ENCODE peak calls at places on chromosome 20, in four cellular contexts. K is left lung, D is pancreas, R is PC-3. E is an unnamed sample. For H3K36me3, the result is how much of the 10 kb centered on the place peaks cover.

GRCh38 chr20:435558-435957 is 26.8 kb downstream of the TBC1D20 start:
- DNase-seq in K (no peak), R (no peak), D (no peak), E (no peak)

GRCh38 chr20:1323830-1324597 is 4.9 kb downstream of the SDCBP2 start:
- DNase-seq in R (no peak), K (no peak), D (peak), E (no peak)

GRCh38 chr20:43536041-43536816 is 22.6 kb upstream of the SGK2 start:
- DNase-seq in D (no peak), R (no peak), K (no peak), E (peak)

GRCh38 chr20:24672886-24673677 is 203.7 kb downstream of the SYNDIG1 start:
- DNase-seq in R (peak), K (no peak), D (no peak), E (peak)

GRCh38 chr20:62795023-62795761 is 1.1 kb upstream of the MRGBP start:
- DNase-seq in K (peak), R (peak), D (peak), E (peak)

GRCh38 chr20:38751360-38751976 is 3.2 kb downstream of the ACTR5 start:
- DNase-seq in R (peak), K (no peak), D (no peak), E (no peak)

GRCh38 chr20:19692685-19693119 is 65.4 kb upstream of the RIN2 start:
- DNase-seq in D (peak), K (peak), R (peak), E (peak)

GRCh38 chr20:31764641-31765305 is 25.7 kb downstream of the TPX2 start:
- DNase-seq in D (no peak), K (no peak), R (no peak), E (no peak)

GRCh38 chr20:4813076-4813838 is 91.5 kb downstream of the PRND start:
- DNase-seq in R (no peak), D (no peak), K (peak), E (no peak)

GRCh38 chr20:20085071-20085470 is 32.7 kb downstream of the CFAP61 start:
- DNase-seq in R (no peak), K (no peak), D (no peak), E (no peak)

GRCh38 chr20:555933-556332 is 12.3 kb upstream of the CSNK2A1 start:
- DNase-seq in K (no peak), R (no peak), D (no peak), E (no peak)

GRCh38 chr20:38123021-38123587 is 42.0 kb downstream of the TGM2 start:
- DNase-seq in R (no peak), K (no peak), D (no peak), E (peak)

GRCh38 chr20:17948442-17948841 is 20.2 kb downstream of the SNX5 start:
- DNase-seq in K (no peak), R (no peak), D (no peak), E (no peak)

GRCh38 chr20:32474967-32475819 is 109.9 kb downstream of the NOL4L start:
- DNase-seq in D (peak), K (peak), R (peak), E (peak)

GRCh38 chr20:32574296-32575226 is 10.6 kb downstream of the NOL4L start:
- DNase-seq in K (no peak), R (peak), D (no peak), E (no peak)

GRCh38 chr20:23386304-23387117 is 24.5 kb downstream of the GZF1 start:
- DNase-seq in R (no peak), D (no peak), K (no peak), E (no peak)

GRCh38 chr20:32466739-32467505 is 108.8 kb downstream of the ASXL1 start:
- DNase-seq in K (no peak), R (no peak), D (no peak), E (no peak)

GRCh38 chr20:42492998-42493397 is 696.7 kb downstream of the PTPRT start:
- DNase-seq in R (no peak), K (no peak), D (no peak), E (no peak)

GRCh38 chr20:13819885-13820645 is 35.2 kb downstream of the NDUFAF5 start:
- DNase-seq in R (peak), D (peak), K (no peak), E (no peak)

GRCh38 chr20:53866787-53867740 is 203.3 kb downstream of the BCAS1 start:
- DNase-seq in K (no peak), R (peak), D (no peak), E (no peak)

GRCh38 chr20:35271904-35272303 is 6.0 kb downstream of the MMP24OS start:
- DNase-seq in K (no peak), R (no peak), D (no peak), E (no peak)

GRCh38 chr20:2005831-2006426 is 12.1 kb upstream of the PDYN start:
- DNase-seq in D (peak), K (peak), R (peak), E (peak)

GRCh38 chr20:45993197-45993951 is 15.3 kb upstream of the MMP9 start:
- DNase-seq in D (no peak), R (peak), K (no peak), E (peak)

GRCh38 chr20:7248392-7248992 is 481.0 kb downstream of the BMP2 start:
- DNase-seq in D (no peak), R (no peak), K (no peak), E (no peak)

GRCh38 chr20:40497781-40498691 is 191.0 kb downstream of the MAFB start:
- DNase-seq in K (peak), D (no peak), R (no peak), E (peak)

DNA sequence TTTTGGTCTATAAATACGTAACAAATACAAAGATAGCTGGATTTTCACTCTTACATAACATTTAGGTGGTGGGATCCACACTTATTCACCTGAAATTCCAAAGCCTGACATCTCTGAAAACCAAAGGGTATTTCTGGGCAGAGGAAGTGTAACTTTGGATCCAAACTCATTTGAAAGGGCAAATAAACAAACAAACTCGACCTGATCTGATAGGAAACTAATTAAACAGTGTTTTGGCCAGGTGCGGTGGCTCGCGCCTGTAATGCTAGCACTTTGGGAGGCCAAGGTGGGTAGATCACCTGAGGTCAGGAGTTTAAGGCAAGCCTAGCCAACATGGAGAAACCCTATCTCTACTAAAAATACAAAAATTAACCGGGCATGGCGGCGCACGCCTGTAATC is 128.9 kb downstream of the ZMYND8 start:
- DNase-seq in D (no peak), R (no peak), K (no peak), E (no peak)
- H3K36me3 ChIP-seq in D (half or more), R (under half), K (half or more), E (half or more)

DNA sequence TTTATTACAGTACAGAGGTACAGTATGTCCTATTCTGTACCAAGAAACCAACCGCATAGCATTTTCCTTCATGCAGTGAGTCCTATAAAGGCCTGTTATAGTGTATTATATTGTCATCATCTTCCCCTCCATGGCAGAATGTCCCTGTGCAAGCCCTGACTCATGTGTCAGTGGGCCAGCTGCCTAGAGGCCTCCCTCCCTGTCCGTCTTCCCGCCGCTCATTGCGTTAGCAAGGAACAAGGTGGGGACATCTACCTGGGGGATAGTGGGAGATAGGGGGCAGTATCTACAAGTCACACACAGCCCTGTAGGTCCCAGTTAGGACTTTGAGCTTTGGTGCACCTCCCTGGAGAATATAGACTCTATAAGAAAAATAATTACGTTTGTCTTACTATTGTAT is 27.1 kb downstream of the ARFGEF2 start:
- DNase-seq in R (no peak), K (no peak), D (no peak), E (no peak)
- H3K36me3 ChIP-seq in R (under half), K (half or more), D (under half), E (half or more)

DNA sequence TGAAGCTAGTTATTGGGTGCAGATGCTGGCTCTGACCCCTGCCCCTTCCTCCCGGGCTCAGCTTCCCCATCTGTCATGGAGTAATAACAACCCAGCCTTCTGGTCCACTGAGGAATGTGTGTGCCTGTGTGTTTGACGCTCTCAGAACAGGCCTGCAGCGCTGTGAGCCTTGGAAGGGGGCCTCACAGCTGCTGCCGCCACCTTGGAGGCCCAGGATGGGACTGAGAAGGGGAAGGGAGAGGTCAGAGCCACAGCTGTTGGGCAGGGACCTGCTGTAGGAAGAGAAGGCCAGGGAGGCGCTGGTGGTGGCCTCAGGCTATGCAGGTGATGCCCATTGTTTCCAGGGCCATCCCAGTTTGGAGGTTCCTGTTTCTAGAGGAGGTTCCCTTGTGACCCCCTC is 13.8 kb downstream of the TPD52L2 start:
- DNase-seq in D (no peak), K (no peak), R (no peak), E (no peak)
- H3K36me3 ChIP-seq in D (half or more), K (half or more), R (half or more), E (half or more)

GRCh38 chr20:63934271-63935068 is 21.7 kb downstream of the UCKL1 start:
- DNase-seq in D (no peak), K (no peak), R (no peak), E (no peak)

GRCh38 chr20:63933646-63934045 is 22.6 kb downstream of the UCKL1 start:
- DNase-seq in K (no peak), R (no peak), D (no peak), E (no peak)

GRCh38 chr20:63937596-63937995 is 18.6 kb downstream of the UCKL1 start:
- DNase-seq in K (no peak), D (no peak), R (no peak), E (no peak)

GRCh38 chr20:63932606-63933160 is 23.5 kb downstream of the UCKL1 start:
- DNase-seq in K (no peak), D (no peak), R (no peak), E (no peak)

GRCh38 chr20:63935447-63935846 is 20.8 kb downstream of the UCKL1 start:
- DNase-seq in R (no peak), K (no peak), D (no peak), E (no peak)
- H3K36me3 ChIP-seq in R (under half), K (half or more), D (under half), E (half or more)

DNA sequence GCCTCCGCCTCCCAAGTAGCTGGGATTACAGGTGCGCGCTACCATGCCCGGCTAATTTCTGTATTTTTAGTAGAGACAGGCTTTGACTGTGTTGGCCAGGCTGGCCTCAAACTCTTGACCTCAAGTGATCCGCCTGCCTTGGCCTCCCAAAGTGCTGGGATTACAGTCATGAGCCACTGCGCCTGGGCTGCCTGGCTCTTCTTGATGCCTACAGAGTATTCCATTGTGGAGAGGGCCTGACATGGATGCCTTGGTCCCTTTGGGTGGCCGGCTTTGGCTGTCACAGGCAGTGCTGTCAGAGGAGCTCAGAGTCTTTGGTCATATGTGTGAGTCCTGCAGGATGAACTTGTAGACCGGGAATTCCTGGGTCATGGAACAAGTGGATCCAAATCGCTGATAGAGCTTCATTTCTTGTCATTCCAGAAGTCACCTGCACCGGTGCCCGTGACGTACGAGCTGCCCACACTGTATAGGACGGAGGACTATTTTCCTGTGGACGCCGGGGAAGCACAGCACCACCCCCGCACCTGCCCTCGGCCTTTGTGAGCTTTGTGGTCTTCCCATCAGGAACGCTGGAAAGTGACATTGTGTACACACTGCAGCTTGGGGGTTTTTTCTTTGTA is 55.1 kb downstream of the ADNP start:
- DNase-seq in R (no peak), D (no peak), K (no peak), E (peak)
- H3K36me3 ChIP-seq in R (under half), D (under half), K (under half), E (under half)

GRCh38 chr20:34082232-34082887 is 29.7 kb downstream of the EIF2S2 start:
- DNase-seq in K (no peak), D (no peak), R (no peak), E (no peak)

GRCh38 chr20:34083137-34083536 is 28.9 kb downstream of the EIF2S2 start:
- DNase-seq in R (peak), K (peak), D (peak), E (peak)

GRCh38 chr20:34085544-34086040 is 26.5 kb downstream of the EIF2S2 start:
- DNase-seq in K (no peak), R (no peak), D (no peak), E (no peak)

GRCh38 chr20:34083781-34084180 is 28.3 kb downstream of the EIF2S2 start:
- DNase-seq in D (no peak), K (no peak), R (no peak), E (no peak)

GRCh38 chr20:34084227-34084923 is 27.7 kb downstream of the EIF2S2 start:
- DNase-seq in D (no peak), K (no peak), R (no peak), E (no peak)
- H3K36me3 ChIP-seq in D (under half), K (half or more), R (half or more), E (half or more)